ENCODE peak calls at places on chromosome 5, in six cellular contexts. I is OCI-LY7, T is GM23338, W is MM.1S, E is PC-3, H is GM23248. Q is an unnamed sample.

GRCh38 chr5:171907731-171908343 is 98.6 kb downstream of the FBXW11 start:
- DNase-seq in I (peak; percentile 68), H (peak; percentile 74), E (peak; percentile 81), T (peak; percentile 84), W (peak; percentile 53), Q (peak; percentile 76)

GRCh38 chr5:170302729-170303501 is 5.3 kb upstream of the LCP2 start:
- DNase-seq in E (no peak), H (no peak), W (peak; percentile 89), I (peak; percentile 82), T (no peak), Q (no peak)

GRCh38 chr5:52922384-52922783 is 66.8 kb upstream of the ITGA2 start:
- DNase-seq in E (peak; percentile 96), I (no peak), H (peak; percentile 76), T (peak; percentile 54), W (no peak), Q (peak; percentile 11)

GRCh38 chr5:40441733-40442132 is 238.0 kb upstream of the PTGER4 start:
- DNase-seq in E (no peak), H (no peak), T (no peak), W (peak; percentile 16), I (no peak), Q (no peak)

GRCh38 chr5:53191766-53192165 is 82.2 kb upstream of the MOCS2 start:
- DNase-seq in I (no peak), W (no peak), H (no peak), E (no peak), T (no peak), Q (no peak)

GRCh38 chr5:463952-464351 is 21.0 kb downstream of the EXOC3 start:
- DNase-seq in W (no peak), H (no peak), T (no peak), E (no peak), I (no peak), Q (no peak)

GRCh38 chr5:40386293-40386692 is 293.4 kb upstream of the PTGER4 start:
- DNase-seq in I (peak; percentile 11), H (no peak), T (peak; percentile 8), E (peak; percentile 43), W (peak; percentile 76), Q (no peak)

GRCh38 chr5:3011764-3012017 is 260.2 kb upstream of the IRX2 start:
- DNase-seq in I (no peak), E (no peak), T (no peak), H (no peak), W (no peak), Q (no peak)

GRCh38 chr5:172877496-172878260 is 43.6 kb downstream of the ERGIC1 start:
- DNase-seq in I (no peak), T (no peak), H (no peak), E (no peak), W (no peak), Q (no peak)

GRCh38 chr5:107402881-107403280 is 267.9 kb downstream of the EFNA5 start:
- DNase-seq in T (peak; percentile 35), H (no peak), W (no peak), E (no peak), I (no peak), Q (no peak)

GRCh38 chr5:75053286-75054109 is 1.1 kb upstream of the GCNT4 start:
- DNase-seq in T (peak; percentile 73), H (peak; percentile 94), W (peak; percentile 41), I (no peak), E (peak; percentile 55), Q (peak; percentile 80)

GRCh38 chr5:154824070-154824469 is 26.3 kb downstream of the FAXDC2 start:
- DNase-seq in I (no peak), E (no peak), W (no peak), H (no peak), T (no peak), Q (no peak)
- TF ChIP-seq EZH2phosphoT487 in I (no peak), E (no peak), W (no peak), H (no peak), T (no peak), Q (no peak)

GRCh38 chr5:26847041-26847736 is 191.2 kb downstream of the CDH9 start:
- DNase-seq in T (peak; percentile 20), H (no peak), E (no peak), W (no peak), I (no peak), Q (peak; percentile 4)
- H3K4me2 ChIP-seq in T (no peak overlapping the region), H (no peak overlapping the region), E (no peak overlapping the region), W (no peak overlapping the region), I (no peak overlapping the region), Q (no peak overlapping the region)

GRCh38 chr5:133338504-133339355 is 273.6 kb downstream of the FSTL4 start:
- DNase-seq in I (no peak), E (no peak), W (no peak), T (no peak), H (no peak), Q (no peak)

GRCh38 chr5:133336969-133337410 is 275.4 kb downstream of the FSTL4 start:
- DNase-seq in E (no peak), H (no peak), I (no peak), W (no peak), T (no peak), Q (no peak)

GRCh38 chr5:133337795-133338445 is 274.4 kb downstream of the FSTL4 start:
- DNase-seq in T (no peak), E (no peak), W (no peak), I (no peak), H (no peak), Q (no peak)

GRCh38 chr5:133334796-133335639 is 277.3 kb downstream of the FSTL4 start:
- DNase-seq in T (no peak), E (no peak), I (no peak), H (no peak), W (peak; percentile 60), Q (no peak)

DNA sequence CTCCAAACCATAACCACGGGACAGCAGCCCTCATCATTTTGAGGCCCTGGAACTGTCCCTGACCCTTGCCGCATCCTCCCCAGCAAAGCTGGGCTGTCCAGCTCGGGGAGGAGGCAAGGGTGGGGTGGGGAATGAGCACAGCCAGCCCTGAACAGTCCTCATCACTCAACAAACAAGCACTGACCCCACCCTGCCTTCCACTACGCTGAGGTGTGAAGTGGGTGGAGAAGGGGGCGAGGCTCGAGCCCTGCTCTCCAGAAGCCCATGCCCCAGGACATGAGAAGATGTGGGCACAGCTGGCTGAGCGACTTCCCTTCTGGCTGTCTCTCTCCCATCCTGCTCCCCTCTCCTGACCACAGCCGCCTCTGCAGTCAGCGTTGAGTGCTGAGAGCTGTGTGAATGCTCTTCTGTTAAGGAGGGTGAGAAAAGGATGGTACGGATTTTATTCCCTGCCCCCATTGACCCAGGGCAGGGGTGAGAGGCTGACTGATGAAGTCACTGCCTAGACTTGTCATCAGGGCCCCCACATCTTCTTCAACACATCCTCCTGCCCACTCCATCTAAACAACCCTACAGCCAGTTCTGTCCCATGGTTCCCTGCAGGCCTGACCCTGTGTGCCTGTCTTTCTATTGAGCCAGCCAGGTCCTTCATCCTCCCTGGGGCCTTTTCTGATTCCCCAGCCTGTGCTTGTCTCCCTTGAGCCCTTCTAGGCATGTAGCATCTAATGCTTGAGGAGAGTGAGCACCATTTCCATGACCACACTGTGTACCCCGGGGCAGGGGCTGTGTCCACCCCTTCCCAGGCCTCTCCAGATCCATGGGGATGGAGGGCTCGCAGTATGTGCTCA is 276.0 kb downstream of the FSTL4 start:
- DNase-seq in T (no peak), H (no peak), W (no peak), E (peak; percentile 1), I (no peak), Q (no peak)
- TF ChIP-seq EZH2phosphoT487 in T (no peak), H (no peak), W (no peak), E (no peak), I (no peak), Q (no peak)

GRCh38 chr5:92907914-92908606 is 673.0 kb downstream of the NR2F1-AS1 start:
- DNase-seq in W (peak; percentile 91), I (peak; percentile 8), E (no peak), T (no peak), H (peak; percentile 54), Q (no peak)
- H3K4me2 ChIP-seq in W (peak overlapping the region; percentile 67), I (peak overlapping the region; percentile 46), E (peak overlapping the region; percentile 30), T (no peak overlapping the region), H (peak overlapping the region; percentile 41), Q (no peak overlapping the region)

DNA sequence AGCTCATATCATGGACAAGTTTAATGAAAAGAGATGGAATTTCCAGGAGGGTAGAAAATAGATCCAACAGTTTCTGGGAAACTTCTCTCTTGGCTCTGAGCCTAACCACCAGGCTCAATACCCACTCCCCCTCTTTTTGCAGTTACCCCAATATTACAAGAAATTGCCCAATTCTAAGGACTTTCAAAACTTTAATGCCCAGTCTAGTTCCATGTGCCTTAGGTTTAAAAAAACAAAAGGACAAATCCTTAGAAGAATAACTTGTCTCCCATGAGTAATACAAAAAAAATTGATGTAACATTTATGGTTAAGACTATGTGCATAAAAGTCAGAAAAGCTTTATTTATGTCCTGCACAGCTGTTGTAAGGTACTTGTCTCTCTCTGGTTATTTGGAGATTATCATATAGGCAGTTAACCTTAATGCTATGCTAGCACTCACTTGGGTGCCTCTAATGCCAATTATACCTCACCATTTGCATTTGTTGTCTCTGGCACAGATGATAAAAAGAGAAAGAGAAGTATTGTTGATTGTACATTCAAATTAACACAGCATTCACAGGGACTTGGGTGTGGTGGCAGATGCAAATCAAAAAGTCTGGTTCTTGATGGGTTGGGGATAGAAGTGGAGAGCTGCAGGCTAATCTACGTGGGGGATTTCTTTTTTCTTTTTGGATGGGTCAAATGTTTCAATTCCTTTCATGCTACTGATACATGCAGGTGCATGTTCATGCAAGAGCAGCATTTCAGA is 159.4 kb downstream of the PIK3R1 start:
- DNase-seq in E (no peak), H (peak; percentile 20), I (no peak), W (no peak), T (no peak), Q (no peak)
- TF ChIP-seq EZH2phosphoT487 in E (no peak), H (no peak), I (no peak), W (no peak), T (no peak), Q (no peak)

DNA sequence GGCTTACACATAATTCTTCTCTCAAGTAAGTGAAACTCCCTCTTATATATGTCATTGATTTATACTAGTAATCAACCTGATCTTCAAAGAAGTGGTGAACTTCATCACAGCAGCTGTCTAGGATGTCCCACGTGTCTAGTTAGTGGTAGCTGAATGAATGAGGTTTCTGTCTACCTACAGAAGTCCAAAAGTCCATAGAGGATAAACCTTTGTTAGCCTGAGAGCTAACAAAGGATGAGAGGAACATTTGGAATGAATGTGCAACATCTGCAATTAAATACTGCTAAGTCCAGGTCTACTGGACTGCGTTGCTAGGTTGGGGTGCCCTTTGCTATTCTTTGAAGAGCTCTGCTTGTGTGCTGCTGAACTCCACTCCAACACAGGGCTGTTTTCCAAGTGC is 213.8 kb upstream of the DAP start:
- DNase-seq in I (no peak), W (no peak), T (no peak), E (no peak), H (no peak), Q (no peak)
- H3K4me2 ChIP-seq in I (no peak overlapping the region), W (no peak overlapping the region), T (no peak overlapping the region), E (no peak overlapping the region), H (no peak overlapping the region), Q (no peak overlapping the region)

Q was measured in neural progenitor cell.